ENCODE peak calls at places on chromosomes 4 and X, in nine cellular contexts. S, E, K, R, A, J, B, Y and I are unnamed samples.

GRCh38 chr4:86338521-86338920 is 21.3 kb downstream of the MAPK10 start:
- DNase-seq in R (no peak), K (no peak), B (no peak), A (no peak), J (no peak), S (no peak), E (no peak), Y (no peak), I (no peak)

GRCh38 chr4:38574559-38575333 is 89.3 kb upstream of the KLF3 start:
- DNase-seq in B (no peak), Y (no peak), J (no peak), R (no peak), S (peak; percentile 60), E (no peak), A (peak; percentile 46), K (no peak), I (no peak)

GRCh38 chr4:4480205-4480604 is 61.6 kb downstream of the STX18 start:
- DNase-seq in A (no peak), J (no peak), S (peak; percentile 18), K (no peak), B (no peak), E (no peak), R (no peak), Y (no peak), I (no peak)

GRCh38 chr4:129806986-129807385 is 711.0 kb downstream of the C4orf33 start:
- DNase-seq in R (no peak), B (no peak), Y (no peak), E (no peak), K (no peak), J (no peak), A (no peak), S (no peak), I (no peak)

GRCh38 chr4:168840988-168841681 is 168.9 kb downstream of the CBR4 start:
- DNase-seq in Y (no peak), A (no peak), E (no peak), S (no peak), J (no peak), B (no peak), R (peak; percentile 40), K (no peak), I (peak; percentile 61)

GRCh38 chrX:10393899-10394298 is 226.5 kb downstream of the MID1 start:
- DNase-seq in B (no peak), A (no peak), R (no peak), K (peak; percentile 1), Y (no peak), S (no peak), J (no peak), E (no peak), I (no peak)

GRCh38 chr4:95478679-95479078 is 70.1 kb downstream of the UNC5C start:
- DNase-seq in A (no peak), S (no peak), Y (no peak), J (no peak), K (no peak), B (no peak), R (no peak), E (no peak), I (no peak)

GRCh38 chrX:105822138-105823091 is at the start of gene NRK:
- DNase-seq in S (no peak), A (no peak), R (peak; percentile 20), K (peak; percentile 31), B (no peak), Y (peak; percentile 33), J (no peak), E (no peak), I (no peak)

GRCh38 chrX:71652405-71652804 is 14.9 kb upstream of the LOC101059915 start:
- DNase-seq in B (peak; percentile 68), A (peak; percentile 52), Y (peak; percentile 50), R (no peak), J (no peak), K (peak; percentile 56), S (peak; percentile 45), E (peak; percentile 54), I (no peak)

GRCh38 chr4:87038837-87039715 is 104.3 kb downstream of the AFF1 start:
- DNase-seq in Y (peak; percentile 64), K (peak; percentile 88), A (no peak), J (no peak), E (peak; percentile 92), R (peak; percentile 75), B (peak; percentile 80), S (peak; percentile 61), I (no peak)

GRCh38 chrX:109362101-109362500 is 119.8 kb downstream of the GUCY2F start:
- DNase-seq in K (no peak), J (no peak), A (no peak), Y (no peak), R (no peak), E (no peak), B (no peak), S (no peak), I (no peak)

GRCh38 chr4:70721747-70722146 is at the start of gene RUFY3:
- DNase-seq in E (peak; percentile 95), K (no peak), B (peak; percentile 83), R (no peak), Y (no peak), S (peak; percentile 96), A (no peak), J (no peak), I (no peak)

GRCh38 chrX:997631-998137 is 214.8 kb downstream of the CRLF2 start:
- DNase-seq in R (no peak), J (no peak), B (no peak), Y (peak; percentile 46), A (no peak), E (no peak), K (no peak), S (no peak), I (peak; percentile 64)

GRCh38 chr4:54539500-54540029 is 118.2 kb upstream of the KIT start:
- DNase-seq in S (peak; percentile 31), A (peak; percentile 82), R (peak; percentile 70), E (peak; percentile 56), Y (peak; percentile 79), K (peak; percentile 38), B (peak; percentile 57), J (no peak), I (no peak)